ENCODE peak calls at places on chromosome 22, in nine cellular contexts. O is GM03348; Z is KBM-7; L is stimulated activated CD4-positive, alpha-beta T cell treated with anti-CD3 and anti-CD28 coated beads, TNF-alpha, amount 100 ng/mL, for 24 hours; Y is head of caudate nucleus; V is Karpas-422; T is activated naive CD8-positive, alpha-beta T cell treated with anti-CD3 and anti-CD28 coated beads, Interleukin-2, amount 50 U/mL, for 16 hours; D is NCI-H1930; E is left ventricle myocardium inferior. A is an unnamed sample.

GRCh38 chr22:20579273-20580120 is 72.1 kb downstream of the MED15 start:
- DNase-seq in O (no peak), Z (no peak), L (no peak), Y (no peak), V (peak; percentile 26), T (no peak), D (no peak), E (peak; percentile 11), A (no peak)

GRCh38 chr22:37258005-37258790 is 14.1 kb upstream of the RAC2 start:
- DNase-seq in O (no peak), Z (no peak), L (no peak), Y (no peak), V (no peak), T (no peak), D (no peak), E (no peak), A (no peak)

GRCh38 chr22:24789516-24789915 is 15.0 kb upstream of the PIWIL3 start:
- DNase-seq in O (no peak), Z (no peak), L (no peak), Y (no peak), V (no peak), T (no peak), D (no peak), E (no peak), A (no peak)

GRCh38 chr22:20319041-20319744 is 667 bp downstream of the DGCR6L start:
- DNase-seq in O (peak; percentile 45), Z (peak; percentile 42), L (no peak), Y (peak; percentile 59), V (peak; percentile 47), T (no peak), D (no peak), E (no peak), A (peak; percentile 29)

GRCh38 chr22:50502628-50503474 is 4.7 kb downstream of the LMF2 start:
- DNase-seq in O (no peak), Z (no peak), L (no peak), Y (no peak), V (no peak), T (no peak), D (no peak), E (no peak), A (no peak)

GRCh38 chr22:28899199-28899853 is 16.0 kb downstream of the ZNRF3 start:
- DNase-seq in O (peak; percentile 53), Z (no peak), L (no peak), Y (no peak), V (no peak), T (no peak), D (no peak), E (no peak), A (peak; percentile 22)

GRCh38 chr22:38296372-38296771 is 20.9 kb downstream of the CSNK1E start:
- DNase-seq in O (no peak), Z (no peak), L (no peak), Y (no peak), V (no peak), T (no peak), D (no peak), E (no peak), A (no peak)

GRCh38 chr22:38861927-38862326 is 10.1 kb downstream of the CBX6 start:
- DNase-seq in O (no peak), Z (no peak), L (no peak), Y (no peak), V (peak; percentile 61), T (no peak), D (no peak), E (no peak), A (no peak)

GRCh38 chr22:44729391-44730012 is 22.9 kb upstream of the ARHGAP8 start:
- DNase-seq in O (peak; percentile 72), Z (no peak), L (no peak), Y (peak; percentile 74), V (no peak), T (no peak), D (no peak), E (peak; percentile 57), A (no peak)

GRCh38 chr22:23217171-23218052 is 37.1 kb downstream of the BCR start:
- DNase-seq in O (no peak), Z (no peak), L (no peak), Y (no peak), V (no peak), T (no peak), D (no peak), E (peak; percentile 43), A (no peak)

GRCh38 chr22:36744413-36744765 is 31.5 kb downstream of the IFT27 start:
- DNase-seq in O (no peak), Z (no peak), L (no peak), Y (no peak), V (no peak), T (no peak), D (no peak), E (no peak), A (no peak)

GRCh38 chr22:50526849-50527801 is 1.7 kb upstream of the SCO2 start:
- DNase-seq in O (no peak), Z (peak; percentile 70), L (no peak), Y (no peak), V (peak; percentile 86), T (no peak), D (no peak), E (peak; percentile 65), A (peak; percentile 71)

GRCh38 chr22:25402501-25403283 is 161.8 kb upstream of the GRK3 start:
- DNase-seq in O (peak; percentile 29), Z (peak; percentile 15), L (no peak), Y (no peak), V (no peak), T (no peak), D (no peak), E (peak; percentile 36), A (peak; percentile 10)

GRCh38 chr22:39246690-39247332 is 2.0 kb upstream of the PDGFB start:
- DNase-seq in O (no peak), Z (no peak), L (no peak), Y (no peak), V (no peak), T (no peak), D (no peak), E (no peak), A (no peak)

GRCh38 chr22:26709617-26710390 is 52.4 kb downstream of the MIAT start:
- DNase-seq in O (peak; percentile 61), Z (no peak), L (no peak), Y (no peak), V (no peak), T (no peak), D (no peak), E (no peak), A (no peak)

GRCh38 chr22:47245786-47246185 is 483.3 kb downstream of the TBC1D22A start:
- DNase-seq in O (no peak), Z (no peak), L (no peak), Y (no peak), V (no peak), T (no peak), D (no peak), E (no peak), A (no peak)

GRCh38 chr22:21857501-21857914 is 9.9 kb downstream of the MAPK1 start:
- DNase-seq in O (no peak), Z (no peak), L (no peak), Y (no peak), V (no peak), T (no peak), D (no peak), E (no peak), A (no peak)

GRCh38 chr22:26615149-26615548 is 2.7 kb downstream of the CRYBB1 start:
- DNase-seq in O (no peak), Z (no peak), L (no peak), Y (no peak), V (peak; percentile 49), T (no peak), D (no peak), E (no peak), A (peak; percentile 86)

GRCh38 chr22:35930933-35931332 is 97.7 kb downstream of the RBFOX2 start:
- DNase-seq in O (peak; percentile 78), Z (peak; percentile 67), L (no peak), Y (no peak), V (peak; percentile 78), T (no peak), D (no peak), E (no peak), A (peak; percentile 74)

GRCh38 chr22:30047364-30047738 is 32.9 kb upstream of the HORMAD2 start:
- DNase-seq in O (no peak), Z (peak; percentile 60), L (no peak), Y (no peak), V (peak; percentile 51), T (no peak), D (no peak), E (no peak), A (peak; percentile 44)

GRCh38 chr22:30390974-30391691 is 3.9 kb upstream of the RNF215 start:
- DNase-seq in O (peak; percentile 72), Z (peak; percentile 87), L (peak; percentile 68), Y (peak; percentile 83), V (peak; percentile 96), T (peak; percentile 57), D (no peak), E (peak; percentile 33), A (peak; percentile 93)

GRCh38 chr22:37241351-37242142 is 2.5 kb downstream of the RAC2 start:
- DNase-seq in O (no peak), Z (no peak), L (no peak), Y (no peak), V (peak; percentile 63), T (no peak), D (no peak), E (no peak), A (no peak)

GRCh38 chr22:42114721-42115120 is 15.9 kb downstream of the CYP2D6 start:
- DNase-seq in O (peak; percentile 19), Z (no peak), L (no peak), Y (no peak), V (peak; percentile 71), T (no peak), D (no peak), E (no peak), A (peak; percentile 52)

GRCh38 chr22:17734197-17734596 is 40.1 kb downstream of the BID start:
- DNase-seq in O (peak; percentile 46), Z (peak; percentile 36), L (no peak), Y (no peak), V (no peak), T (no peak), D (no peak), E (no peak), A (no peak)

GRCh38 chr22:45885171-45885840 is 91.7 kb downstream of the WNT7B start:
- DNase-seq in O (no peak), Z (no peak), L (no peak), Y (no peak), V (no peak), T (no peak), D (no peak), E (no peak), A (no peak)

GRCh38 chr22:42820075-42820763 is 36.9 kb downstream of the ARFGAP3 start:
- DNase-seq in O (peak; percentile 63), Z (peak; percentile 65), L (no peak), Y (no peak), V (peak; percentile 60), T (no peak), D (no peak), E (no peak), A (peak; percentile 67)

GRCh38 chr22:37018815-37019308 is 385 bp downstream of the TST start:
- DNase-seq in O (peak; percentile 77), Z (peak; percentile 48), L (no peak), Y (peak; percentile 61), V (no peak), T (no peak), D (no peak), E (peak; percentile 74), A (no peak)

GRCh38 chr22:49129736-49130135 is 697.9 kb downstream of the BRD1 start:
- DNase-seq in O (no peak), Z (no peak), L (no peak), Y (no peak), V (no peak), T (no peak), D (no peak), E (no peak), A (no peak)

GRCh38 chr22:37905534-37906363 is at the start of gene MICALL1:
- DNase-seq in O (peak; percentile 94), Z (peak; percentile 68), L (no peak), Y (peak; percentile 53), V (peak; percentile 88), T (peak; percentile 11), D (peak; percentile 76), E (peak; percentile 76), A (peak; percentile 67)

GRCh38 chr22:41382098-41382578 is 396 bp downstream of the TEF start:
- DNase-seq in O (peak; percentile 93), Z (peak; percentile 13), L (peak; percentile 23), Y (peak; percentile 62), V (peak; percentile 75), T (peak; percentile 14), D (peak; percentile 61), E (peak; percentile 77), A (peak; percentile 78)

GRCh38 chr22:23204541-23205157 is 24.3 kb downstream of the BCR start:
- DNase-seq in O (peak; percentile 54), Z (no peak), L (no peak), Y (no peak), V (no peak), T (no peak), D (no peak), E (peak; percentile 85), A (no peak)